ENCODE peak calls at places on chromosome 16, in five cellular contexts. X is transverse colon, K is A549, Z is IMR-90, Q is adrenal gland. S is an unnamed sample.

GRCh38 chr16:68954871-68955635 is 111.7 kb downstream of the TANGO6 start:
- DNase-seq in X (no peak), K (no peak), Z (no peak), Q (no peak), S (no peak)

GRCh38 chr16:10521681-10522274 is 58.6 kb downstream of the EMP2 start:
- DNase-seq in X (peak), K (peak), Z (peak), Q (peak), S (peak)

GRCh38 chr16:77897038-77897437 is 108.7 kb downstream of the VAT1L start:
- DNase-seq in X (no peak), K (no peak), Z (peak), Q (no peak), S (no peak)

GRCh38 chr16:24075929-24076716 is 180.0 kb upstream of the CACNG3 start:
- DNase-seq in X (no peak), K (no peak), Z (no peak), Q (no peak), S (no peak)

GRCh38 chr16:55944377-55944802 is 69.2 kb upstream of the CES5A start:
- DNase-seq in X (peak), K (peak), Z (peak), Q (peak), S (peak)

GRCh38 chr16:1613728-1614225 is 1.6 kb downstream of the CRAMP1 start:
- DNase-seq in X (peak), K (no peak), Z (no peak), Q (no peak), S (no peak)

GRCh38 chr16:83113317-83113716 is 486.5 kb downstream of the CDH13 start:
- DNase-seq in X (no peak), K (peak), Z (peak), Q (no peak), S (no peak)

GRCh38 chr16:66695935-66696668 is 441 bp downstream of the CMTM4 start:
- DNase-seq in X (peak), K (peak), Z (no peak), Q (no peak), S (peak)

GRCh38 chr16:65740716-65741115 is 618.9 kb upstream of the CDH11 start:
- DNase-seq in X (no peak), K (no peak), Z (peak), Q (no peak), S (no peak)

GRCh38 chr16:21228473-21228872 is 5.0 kb upstream of the ANKS4B start:
- DNase-seq in X (no peak), K (no peak), Z (no peak), Q (no peak), S (no peak)

GRCh38 chr16:85415196-85415988 is 197.7 kb upstream of the GSE1 start:
- DNase-seq in X (peak), K (no peak), Z (no peak), Q (peak), S (peak)

GRCh38 chr16:65572156-65572555 is 450.3 kb upstream of the CDH11 start:
- DNase-seq in X (no peak), K (no peak), Z (peak), Q (no peak), S (no peak)

GRCh38 chr16:35306915-35307314 is 1847.5 kb downstream of the TP53TG3F start:
- DNase-seq in X (no peak), K (no peak), Z (no peak), Q (no peak), S (no peak)

GRCh38 chr16:30698139-30698815 is 694 bp upstream of the SRCAP start:
- DNase-seq in X (peak), K (peak), Z (peak), Q (peak), S (peak)

GRCh38 chr16:52487849-52488457 is 59.0 kb downstream of the TOX3 start:
- DNase-seq in X (no peak), K (no peak), Z (no peak), Q (no peak), S (no peak)

GRCh38 chr16:31695667-31696066 is 168.0 kb downstream of the AHSP start:
- DNase-seq in X (no peak), K (no peak), Z (no peak), Q (no peak), S (no peak)

GRCh38 chr16:86075839-86076440 is 177.0 kb downstream of the IRF8 start:
- DNase-seq in X (no peak), K (no peak), Z (no peak), Q (no peak), S (no peak)

GRCh38 chr16:23852794-23853562 is 17.2 kb downstream of the PRKCB start:
- DNase-seq in X (no peak), K (no peak), Z (no peak), Q (no peak), S (no peak)

GRCh38 chr16:20799599-20799998 is 6.7 kb downstream of the ERI2 start:
- DNase-seq in X (no peak), K (no peak), Z (peak), Q (no peak), S (no peak)

GRCh38 chr16:75053791-75054555 is 55.1 kb downstream of the ZNRF1 start:
- DNase-seq in X (peak), K (no peak), Z (no peak), Q (peak), S (peak)

GRCh38 chr16:73020409-73020884 is 27.5 kb downstream of the ZFHX3 start:
- DNase-seq in X (peak), K (peak), Z (peak), Q (peak), S (peak)

GRCh38 chr16:22206847-22207714 is 1.0 kb downstream of the EEF2K start:
- DNase-seq in X (peak), K (peak), Z (peak), Q (peak), S (peak)

GRCh38 chr16:58644765-58645487 is 15.3 kb upstream of the CNOT1 start:
- DNase-seq in X (no peak), K (no peak), Z (no peak), Q (no peak), S (peak)

GRCh38 chr16:49857423-49858181 is 1.7 kb upstream of the ZNF423 start:
- DNase-seq in X (peak), K (peak), Z (peak), Q (peak), S (peak)

GRCh38 chr16:81263470-81264200 is 25.1 kb downstream of the BCO1 start:
- DNase-seq in X (no peak), K (no peak), Z (peak), Q (peak), S (no peak)
- TF ChIP-seq POLR2A in X (no peak), K (no peak), Z (no peak), Q (no peak), S (no peak)

GRCh38 chr16:67924140-67924906 is 7.3 kb downstream of the CTRL start:
- DNase-seq in X (no peak), K (no peak), Z (no peak), Q (no peak), S (no peak)
- TF ChIP-seq POLR2A in X (no peak), K (no peak), Z (no peak), Q (no peak), S (no peak)

GRCh38 chr16:53518550-53519416 is 15.8 kb upstream of the AKTIP start:
- DNase-seq in X (peak), K (no peak), Z (peak), Q (peak), S (peak)
- TF ChIP-seq POLR2A in X (no peak), K (no peak), Z (no peak), Q (no peak), S (peak)

GRCh38 chr16:57471852-57472664 is 9.6 kb downstream of the POLR2C start:
- DNase-seq in X (peak), K (peak), Z (no peak), Q (no peak), S (no peak)
- TF ChIP-seq POLR2A in X (no peak), K (no peak), Z (no peak), Q (no peak), S (no peak)

DNA sequence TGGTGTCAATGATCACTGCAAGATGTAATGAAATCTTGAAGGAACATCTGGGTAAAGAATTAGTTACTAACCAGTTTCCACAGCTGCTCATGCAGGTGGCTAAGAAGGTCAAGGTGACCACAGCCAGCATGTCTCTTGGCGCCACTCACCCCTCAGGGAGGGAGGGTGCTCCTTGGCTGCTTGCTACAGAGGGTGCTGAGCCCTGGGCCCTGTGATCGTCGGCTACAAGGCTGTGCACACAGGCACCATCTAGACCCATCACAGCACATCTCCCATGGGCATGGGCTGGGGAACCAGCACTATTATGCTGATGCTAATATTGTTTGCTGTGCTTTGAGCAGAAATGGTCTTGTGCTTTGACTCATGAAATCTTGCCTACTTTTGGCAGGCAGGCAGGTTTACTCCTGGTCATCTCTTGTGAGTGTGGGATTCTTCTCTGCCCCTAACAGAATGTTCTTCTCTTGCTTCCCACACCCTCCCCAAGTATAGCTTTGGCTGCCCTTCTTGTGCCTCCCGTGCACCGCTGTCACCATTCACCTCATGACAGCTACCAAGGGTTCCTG is 36.4 kb downstream of the TXNDC11 start:
- DNase-seq in X (peak), K (no peak), Z (peak), Q (peak), S (peak)
- TF ChIP-seq POLR2A in X (no peak), K (no peak), Z (no peak), Q (no peak), S (peak)

DNA sequence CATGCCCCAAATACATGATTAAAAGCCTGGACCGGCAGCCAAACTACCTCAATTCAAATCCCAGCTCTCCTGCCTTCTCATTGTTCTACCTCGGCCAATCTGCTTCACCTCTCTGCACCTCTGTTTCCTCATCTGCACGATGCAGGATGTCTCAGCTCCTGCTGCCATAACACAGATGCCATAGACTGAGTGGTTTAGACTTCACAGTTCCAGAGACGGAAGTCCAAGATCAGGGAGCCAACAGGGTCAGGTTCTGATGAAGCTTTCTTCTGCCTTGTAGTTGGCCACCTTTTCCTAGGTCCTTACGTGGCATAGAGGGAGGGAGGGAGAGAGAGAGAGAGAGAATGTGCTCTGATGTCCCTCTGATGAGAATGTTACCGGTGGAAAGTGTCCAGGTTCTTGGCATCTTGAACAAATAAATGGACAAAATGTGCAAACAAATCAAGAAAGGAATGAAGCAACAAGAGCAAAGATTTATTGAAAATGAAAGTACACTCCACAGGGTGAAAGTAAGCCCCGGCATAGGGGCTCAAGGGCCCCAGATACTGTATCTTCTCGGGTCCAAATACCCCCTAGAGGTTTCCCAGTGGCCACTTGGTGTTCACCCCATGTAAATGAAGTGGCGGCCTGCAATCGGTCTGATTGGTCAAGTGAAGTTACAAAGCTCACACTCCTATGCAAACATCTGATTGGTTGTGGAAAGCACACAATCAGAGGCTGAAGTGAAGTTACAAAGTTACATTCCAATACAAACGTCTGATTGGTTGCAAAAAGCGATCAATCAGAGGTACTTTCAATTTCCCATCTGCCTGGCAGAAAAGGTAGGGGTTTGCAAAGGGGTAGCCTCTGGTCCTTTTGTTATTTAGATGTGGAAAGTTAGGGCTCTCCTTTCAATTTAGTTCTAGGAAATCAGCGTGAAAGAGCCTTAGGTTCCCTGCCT is 43.3 kb upstream of the ZCCHC14 start:
- DNase-seq in X (no peak), K (no peak), Z (no peak), Q (no peak), S (no peak)
- TF ChIP-seq POLR2A in X (no peak), K (no peak), Z (no peak), Q (no peak), S (no peak)

DNA sequence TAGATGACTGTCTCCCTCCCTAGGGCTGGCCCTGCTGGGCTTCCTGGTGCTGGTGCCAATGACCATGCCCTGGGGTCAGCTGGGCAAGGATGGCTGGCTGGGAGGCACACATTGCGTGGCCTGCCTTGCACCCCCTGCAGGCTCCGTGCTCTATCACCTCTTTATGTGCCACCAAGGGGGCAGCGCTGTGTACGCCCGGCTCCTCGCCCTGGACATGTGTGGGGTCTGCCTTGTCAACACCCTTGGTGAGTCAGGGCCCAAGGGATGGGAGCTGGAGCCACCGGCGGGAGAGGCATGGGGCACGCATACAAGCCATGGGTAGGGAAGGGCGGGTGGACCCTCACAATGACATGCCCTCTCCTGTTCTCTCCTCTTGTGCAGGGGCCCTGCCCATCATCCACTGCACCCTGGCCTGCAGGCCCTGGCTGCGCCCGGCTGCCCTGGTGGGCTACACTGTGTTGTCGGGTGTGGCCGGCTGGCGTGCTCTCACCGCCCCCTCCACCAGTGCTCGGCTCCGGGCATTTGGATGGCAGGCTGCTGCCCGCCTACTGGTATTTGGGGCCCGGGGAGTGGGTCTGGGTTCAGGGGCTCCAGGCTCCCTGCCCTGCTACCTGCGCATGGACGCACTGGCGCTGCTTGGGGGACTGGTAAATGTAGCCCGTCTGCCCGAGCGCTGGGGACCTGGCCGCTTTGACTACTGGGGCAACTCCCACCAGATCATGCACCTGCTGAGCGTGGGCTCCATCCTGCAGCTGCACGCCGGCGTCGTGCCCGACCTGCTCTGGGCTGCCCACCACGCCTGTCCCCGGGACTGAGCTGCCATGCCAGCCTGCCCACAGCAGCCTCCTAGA is 2.2 kb downstream of the PAQR4 start:
- DNase-seq in X (no peak), K (no peak), Z (no peak), Q (no peak), S (no peak)
- TF ChIP-seq POLR2A in X (no peak), K (no peak), Z (no peak), Q (no peak), S (no peak)

GRCh38 chr16:2720719-2721633 is 952 bp upstream of the PRSS27 start:
- DNase-seq in X (peak), K (peak), Z (peak), Q (peak), S (peak)
- TF ChIP-seq POLR2A in X (peak), K (peak), Z (peak), Q (no peak), S (no peak)

S was measured in gastrocnemius medialis.